ENCODE peak calls at places on chromosomes 1 and 21, in ten cellular contexts. V, F, G, R, Y, M, P, I, Q and E are unnamed samples.

GRCh38 chr1:183470147-183470960 is 1.9 kb upstream of the SMG7 start:
- DNase-seq in I (peak), M (peak), F (peak), Y (peak), V (peak), R (peak), Q (peak), P (peak), G (peak), E (peak)

GRCh38 chr1:34590211-34590623 is 164.6 kb upstream of the GJB5 start:
- DNase-seq in V (no peak), P (no peak), R (no peak), F (no peak), M (peak), I (no peak), Y (peak), Q (no peak), G (peak), E (no peak)

GRCh38 chr1:236608930-236609726 is 4.8 kb upstream of the HEATR1 start:
- DNase-seq in V (peak), M (no peak), P (peak), Y (peak), I (peak), R (peak), Q (peak), G (peak), F (peak), E (peak)

GRCh38 chr1:87867631-87868030 is 539.0 kb downstream of the LMO4 start:
- DNase-seq in I (no peak), P (peak), V (no peak), Q (no peak), G (no peak), M (no peak), Y (no peak), F (no peak), R (no peak), E (no peak)

GRCh38 chr1:181089017-181089776 is 697 bp downstream of the IER5 start:
- DNase-seq in G (peak), M (peak), V (peak), R (peak), Q (peak), F (peak), P (no peak), I (no peak), Y (no peak), E (peak)

GRCh38 chr21:17495680-17496079 is 17.2 kb upstream of the CXADR start:
- DNase-seq in P (peak), R (no peak), I (no peak), V (no peak), G (no peak), Y (no peak), F (no peak), Q (no peak), M (no peak), E (no peak)

GRCh38 chr1:112803906-112804762 is 89.0 kb upstream of the PPM1J start:
- DNase-seq in F (peak), G (peak), P (peak), Q (peak), Y (peak), M (peak), I (no peak), R (peak), V (peak), E (peak)

GRCh38 chr1:89545264-89546038 is 20.8 kb downstream of the LRRC8B start:
- DNase-seq in V (peak), I (no peak), P (peak), M (no peak), R (no peak), G (no peak), Q (no peak), F (no peak), Y (no peak), E (no peak)

GRCh38 chr1:111739984-111740765 is 980 bp upstream of the INKA2 start:
- DNase-seq in R (peak), Y (peak), V (peak), P (peak), G (peak), Q (peak), F (peak), I (peak), M (peak), E (peak)

GRCh38 chr1:240092301-240093119 is 827 bp downstream of the FMN2 start:
- DNase-seq in I (peak), F (no peak), V (no peak), Y (peak), M (peak), R (no peak), P (peak), G (peak), Q (no peak), E (peak)

GRCh38 chr1:38328278-38329035 is 281.9 kb upstream of the POU3F1 start:
- DNase-seq in I (no peak), P (no peak), G (no peak), Q (no peak), M (no peak), R (no peak), F (no peak), V (no peak), Y (no peak), E (no peak)

GRCh38 chr1:115166531-115167091 is 77.3 kb upstream of the TSPAN2 start:
- DNase-seq in V (no peak), Y (no peak), Q (no peak), R (no peak), P (peak), M (no peak), G (no peak), I (no peak), F (no peak), E (no peak)

GRCh38 chr1:12314328-12314903 is 84.6 kb downstream of the VPS13D start:
- DNase-seq in G (no peak), I (no peak), Y (no peak), F (no peak), V (no peak), R (no peak), P (peak), Q (no peak), M (no peak), E (no peak)

GRCh38 chr21:44923481-44924084 is 2.9 kb upstream of the ITGB2 start:
- DNase-seq in I (no peak), V (no peak), M (no peak), G (no peak), P (no peak), Q (no peak), Y (no peak), R (no peak), F (no peak), E (no peak)

GRCh38 chr1:244435562-244436205 is 16.0 kb downstream of the ADSS2 start:
- DNase-seq in V (peak), I (no peak), Y (no peak), P (peak), M (no peak), Q (no peak), F (no peak), R (no peak), G (no peak), E (no peak)

GRCh38 chr1:210233495-210234253 is 1.1 kb downstream of the SERTAD4 start:
- DNase-seq in Q (no peak), M (peak), P (peak), F (peak), I (peak), R (peak), Y (peak), G (peak), V (peak), E (peak)

GRCh38 chr1:188489336-188490112 is 1660.8 kb downstream of the PLA2G4A start:
- DNase-seq in F (no peak), Q (no peak), V (no peak), Y (peak), R (no peak), P (peak), G (no peak), I (no peak), M (no peak), E (no peak)

GRCh38 chr1:9753121-9753531 is 70.6 kb downstream of the CLSTN1 start:
- DNase-seq in F (no peak), Q (peak), P (peak), I (no peak), G (no peak), M (no peak), R (no peak), V (no peak), Y (no peak), E (no peak)

GRCh38 chr21:45319461-45320211 is 31.9 kb upstream of the POFUT2 start:
- DNase-seq in Y (peak), G (no peak), M (peak), F (peak), Q (peak), P (no peak), I (peak), V (no peak), R (no peak), E (no peak)

GRCh38 chr1:101587749-101588148 is 350.9 kb downstream of the S1PR1 start:
- DNase-seq in P (peak), Q (peak), F (no peak), M (peak), R (no peak), V (no peak), G (no peak), I (peak), Y (no peak), E (no peak)

GRCh38 chr21:43299441-43300277 is 127.3 kb downstream of the SIK1 start:
- DNase-seq in R (no peak), M (peak), Y (no peak), Q (peak), I (no peak), V (no peak), F (no peak), G (no peak), P (no peak), E (no peak)

GRCh38 chr1:44829506-44830384 is 13.3 kb downstream of the PTCH2 start:
- DNase-seq in V (no peak), G (no peak), Y (no peak), F (no peak), M (peak), I (no peak), P (no peak), R (no peak), Q (peak), E (no peak)

GRCh38 chr1:6222644-6223043 is 13.1 kb downstream of the ICMT start:
- DNase-seq in R (no peak), F (no peak), Y (no peak), I (no peak), Q (peak), M (no peak), P (peak), V (no peak), G (no peak), E (no peak)

GRCh38 chr21:16572032-16572431 is 842.2 kb downstream of the USP25 start:
- DNase-seq in P (no peak), Y (no peak), F (no peak), I (no peak), G (no peak), Q (no peak), R (no peak), M (no peak), V (no peak), E (no peak)

GRCh38 chr1:154719586-154720327 is 111.8 kb upstream of the ADAR start:
- DNase-seq in I (no peak), R (no peak), M (no peak), V (no peak), Q (no peak), P (no peak), G (no peak), F (no peak), Y (no peak), E (no peak)

GRCh38 chr1:27530192-27530591 is 40.2 kb upstream of the WASF2 start:
- DNase-seq in F (no peak), M (no peak), I (no peak), Q (no peak), G (no peak), P (no peak), Y (no peak), R (no peak), V (no peak), E (no peak)

GRCh38 chr1:35768350-35769187 is 1.2 kb downstream of the CLSPN start:
- DNase-seq in G (no peak), P (peak), I (no peak), Q (no peak), M (no peak), R (no peak), Y (no peak), F (no peak), V (no peak), E (no peak)

GRCh38 chr1:246642719-246643118 is 76.5 kb downstream of the CNST start:
- DNase-seq in Q (no peak), I (no peak), V (no peak), G (no peak), P (no peak), F (no peak), R (no peak), Y (no peak), M (no peak), E (no peak)

GRCh38 chr1:11518016-11518670 is 39.2 kb downstream of the DISP3 start:
- DNase-seq in R (no peak), V (no peak), M (peak), Y (no peak), Q (no peak), P (no peak), F (peak), G (no peak), I (peak), E (no peak)

GRCh38 chr1:85229574-85230097 is 28.8 kb upstream of the SYDE2 start:
- DNase-seq in M (no peak), F (no peak), R (no peak), P (no peak), V (no peak), I (no peak), Y (no peak), G (no peak), Q (no peak), E (no peak)

GRCh38 chr1:226662704-226663326 is 76.3 kb downstream of the ITPKB start:
- DNase-seq in F (peak), P (peak), R (peak), I (peak), Y (no peak), Q (peak), G (no peak), M (peak), V (peak), E (no peak)

GRCh38 chr1:233390842-233391241 is 63.3 kb downstream of the MAP3K21 start:
- DNase-seq in M (no peak), I (no peak), Y (no peak), F (no peak), V (no peak), R (no peak), G (no peak), Q (no peak), P (no peak), E (no peak)

GRCh38 chr1:151047591-151047924 is at the start of gene C1orf56:
- DNase-seq in I (peak), R (peak), V (peak), G (peak), M (peak), Q (peak), P (peak), F (peak), Y (peak), E (peak)

GRCh38 chr1:15153184-15153841 is at the start of gene TMEM51:
- DNase-seq in R (peak), I (peak), V (no peak), Y (peak), F (peak), Q (peak), G (peak), P (peak), M (peak), E (peak)

GRCh38 chr1:51948491-51948915 is 42.0 kb downstream of the RAB3B start:
- DNase-seq in Q (no peak), F (no peak), R (no peak), V (no peak), G (no peak), Y (no peak), M (no peak), I (no peak), P (no peak), E (no peak)

GRCh38 chr21:29359718-29360117 is 61.0 kb downstream of the BACH1 start:
- DNase-seq in I (no peak), G (no peak), V (no peak), M (no peak), P (no peak), Y (no peak), Q (no peak), R (no peak), F (no peak), E (no peak)

GRCh38 chr1:163872067-163872466 is 550.3 kb downstream of the NUF2 start:
- DNase-seq in I (no peak), R (no peak), P (peak), Q (no peak), F (no peak), M (no peak), G (no peak), V (no peak), Y (no peak), E (no peak)

GRCh38 chr1:163875927-163876320 is 554.2 kb downstream of the NUF2 start:
- DNase-seq in M (no peak), Y (no peak), G (no peak), V (no peak), F (no peak), P (peak), R (no peak), Q (no peak), I (no peak), E (no peak)

GRCh38 chr1:163876546-163876945 is 554.8 kb downstream of the NUF2 start:
- DNase-seq in P (peak), V (no peak), Q (no peak), R (no peak), G (no peak), F (no peak), M (no peak), Y (no peak), I (no peak), E (no peak)

GRCh38 chr1:163875214-163875926 is 553.6 kb downstream of the NUF2 start:
- DNase-seq in F (no peak), G (peak), Y (no peak), Q (peak), M (peak), I (peak), R (no peak), V (no peak), P (peak), E (no peak)

DNA sequence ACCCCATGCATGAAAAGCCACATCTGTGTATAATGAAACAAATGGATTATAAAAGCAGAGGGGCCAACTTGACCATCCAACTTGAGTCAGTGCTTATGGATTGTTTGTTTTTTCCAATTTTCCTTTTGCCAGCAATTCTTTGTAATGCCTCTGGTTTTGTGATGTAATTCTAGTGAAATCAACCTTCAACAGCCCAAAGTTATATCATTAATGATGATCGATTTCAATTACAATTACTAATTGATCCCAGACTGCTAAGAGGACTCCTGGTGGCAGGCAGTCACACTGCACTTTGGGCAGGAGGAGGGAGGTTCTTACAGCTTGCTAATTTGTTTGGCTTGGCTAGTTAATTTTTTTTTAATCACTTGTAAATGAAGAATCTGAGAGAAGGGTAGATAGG is 552.3 kb downstream of the NUF2 start:
- DNase-seq in F (no peak), M (no peak), P (no peak), V (no peak), Y (no peak), G (no peak), I (no peak), R (no peak), Q (no peak), E (no peak)
- TF ChIP-seq CTCF in F (no peak), M (no peak), P (peak), V (no peak), Y (peak), G (peak), I (no peak), R (no peak), Q (peak), E (peak)

GRCh38 chr1:161962094-161962887 is 61.4 kb downstream of the OLFML2B start:
- DNase-seq in G (no peak), V (peak), Y (no peak), I (no peak), Q (no peak), F (no peak), M (no peak), R (no peak), P (peak), E (no peak)
- TF ChIP-seq CTCF in G (no peak), V (no peak), Y (no peak), I (no peak), Q (no peak), F (no peak), M (no peak), R (no peak), P (no peak), E (no peak)

GRCh38 chr1:39915499-39916129 is 13.9 kb upstream of the MYCL start:
- DNase-seq in Y (no peak), G (no peak), V (no peak), I (no peak), R (no peak), F (no peak), Q (no peak), P (no peak), M (no peak), E (no peak)

GRCh38 chr1:39919545-39919944 is 17.8 kb upstream of the MYCL start:
- DNase-seq in G (no peak), F (no peak), Y (peak), R (peak), I (no peak), P (peak), M (no peak), V (peak), Q (no peak), E (peak)

GRCh38 chr1:39922139-39922757 is 20.5 kb upstream of the MYCL start:
- DNase-seq in F (no peak), Y (peak), V (no peak), Q (no peak), P (no peak), I (no peak), G (no peak), M (no peak), R (no peak), E (peak)

GRCh38 chr1:39917825-39918224 is 16.1 kb upstream of the MYCL start:
- DNase-seq in Q (peak), I (no peak), G (no peak), P (no peak), R (no peak), F (no peak), V (no peak), Y (peak), M (no peak), E (no peak)
- TF ChIP-seq CTCF in Q (no peak), I (no peak), G (no peak), P (no peak), R (no peak), F (no peak), V (no peak), Y (peak), M (no peak), E (no peak)

DNA sequence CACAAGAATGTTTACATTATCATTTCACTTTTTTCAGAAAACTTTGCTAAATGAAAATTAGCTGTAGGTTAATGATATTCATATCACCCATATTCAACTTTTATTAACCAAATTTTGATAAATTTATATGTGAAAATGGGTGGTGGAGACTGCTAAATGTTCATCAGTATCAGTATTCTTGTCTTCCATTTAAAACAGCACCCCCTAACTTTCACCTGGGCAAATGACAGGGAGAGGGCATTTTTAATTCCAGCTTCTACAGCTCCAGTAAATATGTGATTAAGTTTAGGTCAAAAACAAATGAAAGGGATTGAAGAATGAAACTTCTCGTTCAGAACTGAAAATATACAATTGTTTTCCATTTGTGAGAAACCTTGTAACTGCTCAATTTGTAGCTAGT is 722.2 kb downstream of the KCNT2 start:
- DNase-seq in P (no peak), G (no peak), F (no peak), R (no peak), Y (no peak), V (no peak), M (no peak), Q (no peak), I (no peak), E (no peak)
- TF ChIP-seq CTCF in P (peak), G (no peak), F (no peak), R (no peak), Y (peak), V (no peak), M (no peak), Q (no peak), I (no peak), E (peak)

GRCh38 chr1:207401578-207401977 is 52.5 kb upstream of the CR2 start:
- DNase-seq in I (no peak), F (no peak), P (no peak), Q (no peak), M (no peak), V (no peak), Y (no peak), R (no peak), G (no peak), E (no peak)
- TF ChIP-seq CTCF in I (no peak), F (no peak), P (no peak), Q (no peak), M (no peak), V (no peak), Y (peak), R (no peak), G (no peak), E (no peak)

GRCh38 chr21:35508389-35508888 is 459.3 kb upstream of the RUNX1 start:
- DNase-seq in R (peak), V (peak), P (peak), Y (peak), M (peak), Q (peak), G (no peak), I (peak), F (peak), E (no peak)
- TF ChIP-seq CTCF in R (no peak), V (no peak), P (peak), Y (peak), M (no peak), Q (peak), G (no peak), I (no peak), F (no peak), E (no peak)

GRCh38 chr1:160548183-160548582 is 25.1 kb upstream of the SLAMF6 start:
- DNase-seq in F (no peak), M (no peak), G (no peak), P (no peak), I (no peak), Y (no peak), R (no peak), Q (no peak), V (no peak), E (no peak)

GRCh38 chr1:160548960-160549664 is 26.1 kb upstream of the SLAMF6 start:
- DNase-seq in Q (no peak), Y (no peak), F (no peak), V (no peak), P (no peak), R (no peak), G (no peak), I (no peak), M (no peak), E (no peak)

GRCh38 chr1:160552425-160552824 is 26.9 kb downstream of the CD84 start:
- DNase-seq in V (no peak), I (no peak), M (no peak), P (no peak), F (no peak), R (no peak), G (no peak), Y (no peak), Q (no peak), E (no peak)

GRCh38 chr1:160549665-160550006 is 26.6 kb upstream of the SLAMF6 start:
- DNase-seq in P (no peak), G (no peak), M (no peak), Q (no peak), V (no peak), R (no peak), F (no peak), Y (no peak), I (no peak), E (no peak)

GRCh38 chr1:160550572-160551034 is 27.5 kb upstream of the SLAMF6 start:
- DNase-seq in P (no peak), G (no peak), R (no peak), Y (peak), I (no peak), Q (no peak), F (no peak), V (peak), M (no peak), E (no peak)
- TF ChIP-seq CTCF in P (no peak), G (no peak), R (no peak), Y (peak), I (no peak), Q (no peak), F (no peak), V (peak), M (no peak), E (no peak)